ENCODE peak calls at places on chromosomes 16 and 17, in four cellular contexts. One of them, this sample, is unnamed.
A peak's percentile ranks its signal among the peaks of the same experiment; 100 is the strongest.

GRCh38 chr16:85430523-85431381 is 182.4 kb upstream of the GSE1 start:
- DNase-seq in left lung: peak; percentile 67
- DNase-seq in iris pigment epithelial cell: no peak
- DNase-seq in activated CD4-positive, alpha-beta T cell treated with anti-CD3 and anti-CD28 coated beads, Interleukin-2, amount 50 U/mL, for 24 hours: no peak
- DNase-seq in this sample: no peak

GRCh38 chr17:55731586-55732250 is 9.1 kb upstream of the TMEM100 start:
- DNase-seq in left lung: no peak
- DNase-seq in activated CD4-positive, alpha-beta T cell treated with anti-CD3 and anti-CD28 coated beads, Interleukin-2, amount 50 U/mL, for 24 hours: no peak
- DNase-seq in iris pigment epithelial cell: no peak
- DNase-seq in this sample: no peak

GRCh38 chr16:12327971-12328726 is 351.6 kb downstream of the SNX29 start:
- DNase-seq in left lung: no peak
- DNase-seq in iris pigment epithelial cell: no peak
- DNase-seq in activated CD4-positive, alpha-beta T cell treated with anti-CD3 and anti-CD28 coated beads, Interleukin-2, amount 50 U/mL, for 24 hours: no peak
- DNase-seq in this sample: no peak

GRCh38 chr17:3040882-3041281 is 22.5 kb downstream of the OR1D5 start:
- DNase-seq in iris pigment epithelial cell: no peak
- DNase-seq in left lung: peak; percentile 19
- DNase-seq in activated CD4-positive, alpha-beta T cell treated with anti-CD3 and anti-CD28 coated beads, Interleukin-2, amount 50 U/mL, for 24 hours: no peak
- DNase-seq in this sample: no peak

GRCh38 chr16:17304124-17304813 is 166.5 kb downstream of the XYLT1 start:
- DNase-seq in iris pigment epithelial cell: no peak
- DNase-seq in left lung: no peak
- DNase-seq in activated CD4-positive, alpha-beta T cell treated with anti-CD3 and anti-CD28 coated beads, Interleukin-2, amount 50 U/mL, for 24 hours: no peak
- DNase-seq in this sample: no peak

GRCh38 chr16:5977329-5977728 is 879.7 kb upstream of the EEF2KMT start:
- DNase-seq in iris pigment epithelial cell: no peak
- DNase-seq in left lung: no peak
- DNase-seq in activated CD4-positive, alpha-beta T cell treated with anti-CD3 and anti-CD28 coated beads, Interleukin-2, amount 50 U/mL, for 24 hours: no peak
- DNase-seq in this sample: no peak

GRCh38 chr17:6796017-6796886 is 20.2 kb downstream of the FBXO39 start:
- DNase-seq in iris pigment epithelial cell: no peak
- DNase-seq in activated CD4-positive, alpha-beta T cell treated with anti-CD3 and anti-CD28 coated beads, Interleukin-2, amount 50 U/mL, for 24 hours: no peak
- DNase-seq in left lung: no peak
- DNase-seq in this sample: peak; percentile 50

GRCh38 chr16:79758615-79759346 is 158.2 kb upstream of the MAF start:
- DNase-seq in left lung: no peak
- DNase-seq in activated CD4-positive, alpha-beta T cell treated with anti-CD3 and anti-CD28 coated beads, Interleukin-2, amount 50 U/mL, for 24 hours: no peak
- DNase-seq in iris pigment epithelial cell: no peak
- DNase-seq in this sample: no peak

GRCh38 chr16:22786691-22787090 is 27.3 kb upstream of the HS3ST2 start:
- DNase-seq in iris pigment epithelial cell: no peak
- DNase-seq in left lung: no peak
- DNase-seq in activated CD4-positive, alpha-beta T cell treated with anti-CD3 and anti-CD28 coated beads, Interleukin-2, amount 50 U/mL, for 24 hours: no peak
- DNase-seq in this sample: peak; percentile 84

GRCh38 chr16:86044881-86045600 is 146.1 kb downstream of the IRF8 start:
- DNase-seq in left lung: no peak
- DNase-seq in iris pigment epithelial cell: no peak
- DNase-seq in activated CD4-positive, alpha-beta T cell treated with anti-CD3 and anti-CD28 coated beads, Interleukin-2, amount 50 U/mL, for 24 hours: no peak
- DNase-seq in this sample: no peak

GRCh38 chr17:987931-988330 is 8.4 kb upstream of the NXN start:
- DNase-seq in iris pigment epithelial cell: no peak
- DNase-seq in activated CD4-positive, alpha-beta T cell treated with anti-CD3 and anti-CD28 coated beads, Interleukin-2, amount 50 U/mL, for 24 hours: no peak
- DNase-seq in left lung: peak; percentile 51
- DNase-seq in this sample: no peak

GRCh38 chr17:43423777-43424455 is 25.1 kb downstream of the ARL4D start:
- DNase-seq in iris pigment epithelial cell: no peak
- DNase-seq in activated CD4-positive, alpha-beta T cell treated with anti-CD3 and anti-CD28 coated beads, Interleukin-2, amount 50 U/mL, for 24 hours: no peak
- DNase-seq in left lung: no peak
- DNase-seq in this sample: no peak

GRCh38 chr17:40926341-40926740 is 11.1 kb downstream of the KRT23 start:
- DNase-seq in activated CD4-positive, alpha-beta T cell treated with anti-CD3 and anti-CD28 coated beads, Interleukin-2, amount 50 U/mL, for 24 hours: no peak
- DNase-seq in left lung: no peak
- DNase-seq in iris pigment epithelial cell: no peak
- DNase-seq in this sample: no peak

GRCh38 chr16:86455116-86455515 is 55.2 kb upstream of the FOXF1 start:
- DNase-seq in activated CD4-positive, alpha-beta T cell treated with anti-CD3 and anti-CD28 coated beads, Interleukin-2, amount 50 U/mL, for 24 hours: no peak
- DNase-seq in iris pigment epithelial cell: peak; percentile 83
- DNase-seq in left lung: no peak
- DNase-seq in this sample: peak; percentile 81

GRCh38 chr17:60141111-60142018 is 8.4 kb upstream of the CA4 start:
- DNase-seq in iris pigment epithelial cell: peak; percentile 26
- DNase-seq in activated CD4-positive, alpha-beta T cell treated with anti-CD3 and anti-CD28 coated beads, Interleukin-2, amount 50 U/mL, for 24 hours: no peak
- DNase-seq in left lung: peak; percentile 87
- DNase-seq in this sample: peak; percentile 53

This sample was measured in M059J.